ENCODE peak calls at places on chromosomes 6 and 20, in ten cellular contexts. T, J, M, S, A, H, W, Z, B and I are unnamed samples.

GRCh38 chr6:13614126-13614925 is 809 bp upstream of the NOL7 start:
- DNase-seq in S (peak; percentile 45), W (peak; percentile 23), A (peak; percentile 43), J (peak; percentile 75), Z (peak; percentile 31), M (peak; percentile 81), T (no peak), B (peak; percentile 64), H (peak; percentile 53), I (peak; percentile 76)

GRCh38 chr6:130744601-130745382 is 82.4 kb upstream of the SMLR1 start:
- DNase-seq in W (no peak), Z (no peak), A (no peak), B (no peak), H (no peak), S (no peak), J (no peak), M (no peak), T (no peak), I (no peak)

GRCh38 chr20:25676164-25676809 is 20.4 kb downstream of the ZNF337 start:
- DNase-seq in Z (peak; percentile 71), B (peak; percentile 45), J (no peak), T (no peak), W (no peak), H (peak; percentile 54), M (no peak), S (no peak), A (no peak), I (no peak)

GRCh38 chr6:162543221-162543620 is 184.3 kb downstream of the PRKN start:
- DNase-seq in Z (no peak), J (no peak), A (no peak), B (no peak), T (no peak), H (no peak), M (no peak), W (no peak), S (no peak), I (no peak)

GRCh38 chr20:25624500-25624939 is 706 bp upstream of the NANP start:
- DNase-seq in S (no peak), H (no peak), B (peak; percentile 63), W (no peak), A (no peak), J (no peak), M (no peak), Z (no peak), T (no peak), I (no peak)

GRCh38 chr6:71168233-71168765 is 120.3 kb upstream of the OGFRL1 start:
- DNase-seq in S (no peak), T (no peak), A (no peak), B (no peak), J (no peak), M (no peak), W (no peak), Z (peak; percentile 31), H (no peak), I (no peak)

GRCh38 chr6:101110814-101111213 is 229.7 kb upstream of the ASCC3 start:
- DNase-seq in T (no peak), B (no peak), H (no peak), S (no peak), W (no peak), M (no peak), J (no peak), Z (peak; percentile 4), A (no peak), I (no peak)

GRCh38 chr6:90008189-90008907 is 114.1 kb downstream of the GJA10 start:
- DNase-seq in B (no peak), J (no peak), T (no peak), S (no peak), W (no peak), H (no peak), M (no peak), Z (no peak), A (no peak), I (no peak)

GRCh38 chr20:32470025-32470861 is 112.1 kb downstream of the ASXL1 start:
- DNase-seq in Z (peak; percentile 29), A (peak; percentile 29), S (peak; percentile 63), B (peak; percentile 96), M (peak; percentile 78), H (peak; percentile 58), W (no peak), J (peak; percentile 80), T (no peak), I (peak; percentile 80)

GRCh38 chr20:17556842-17557674 is 12.8 kb upstream of the DSTN start:
- DNase-seq in A (no peak), S (no peak), M (peak; percentile 83), H (no peak), J (peak; percentile 37), B (peak; percentile 63), T (no peak), W (no peak), Z (no peak), I (no peak)

GRCh38 chr6:139888691-139889122 is 514.3 kb upstream of the CITED2 start:
- DNase-seq in A (no peak), W (no peak), H (no peak), J (peak; percentile 25), M (no peak), Z (peak; percentile 68), B (peak; percentile 31), T (no peak), S (no peak), I (no peak)

GRCh38 chr6:109033655-109034054 is 61.0 kb downstream of the SESN1 start:
- DNase-seq in S (no peak), B (no peak), W (no peak), H (no peak), J (no peak), Z (no peak), M (no peak), A (no peak), T (no peak), I (no peak)

GRCh38 chr6:146770275-146770964 is 171.6 kb downstream of the ADGB start:
- DNase-seq in S (no peak), J (no peak), M (peak; percentile 67), H (no peak), W (no peak), A (no peak), Z (no peak), B (no peak), T (no peak), I (no peak)

GRCh38 chr6:99611148-99611547 is 4.5 kb downstream of the PRDM13 start:
- DNase-seq in J (no peak), H (no peak), M (no peak), S (no peak), W (no peak), Z (no peak), A (peak; percentile 2), T (no peak), B (no peak), I (no peak)

GRCh38 chr6:149149682-149150081 is 167.8 kb upstream of the TAB2 start:
- DNase-seq in J (no peak), Z (no peak), H (no peak), T (no peak), W (no peak), M (no peak), B (no peak), A (no peak), S (no peak), I (no peak)

GRCh38 chr6:56540950-56541600 is 101.6 kb downstream of the DST start:
- DNase-seq in A (no peak), W (no peak), H (peak; percentile 68), S (no peak), T (no peak), M (no peak), J (peak; percentile 33), Z (no peak), B (peak; percentile 52), I (peak; percentile 85)

GRCh38 chr6:45972795-45973503 is 42.7 kb downstream of the CLIC5 start:
- DNase-seq in H (no peak), B (no peak), J (no peak), A (no peak), Z (no peak), T (no peak), M (no peak), S (no peak), W (no peak), I (no peak)

GRCh38 chr20:40262219-40262618 is 426.8 kb downstream of the MAFB start:
- DNase-seq in B (no peak), J (no peak), T (no peak), W (no peak), A (no peak), H (no peak), S (no peak), M (no peak), Z (no peak), I (no peak)

GRCh38 chr6:97947841-97948240 is 664.8 kb upstream of the MMS22L start:
- DNase-seq in H (peak; percentile 3), J (no peak), M (no peak), S (peak; percentile 81), A (no peak), W (no peak), Z (peak; percentile 100), B (peak; percentile 47), T (no peak), I (no peak)

GRCh38 chr6:5167501-5167900 is 82.4 kb downstream of the PPP1R3G start:
- DNase-seq in Z (no peak), S (no peak), H (peak; percentile 63), B (peak; percentile 39), M (no peak), J (no peak), A (no peak), W (no peak), T (no peak), I (no peak)

GRCh38 chr20:58722379-58722778 is 29.8 kb downstream of the NPEPL1 start:
- DNase-seq in S (no peak), H (no peak), M (no peak), A (no peak), B (no peak), T (no peak), Z (no peak), J (peak; percentile 4), W (no peak), I (no peak)

GRCh38 chr20:53865905-53866786 is 204.2 kb downstream of the BCAS1 start:
- DNase-seq in T (no peak), W (no peak), B (peak; percentile 71), H (peak; percentile 60), M (no peak), S (peak; percentile 66), A (no peak), Z (peak; percentile 90), J (no peak), I (peak; percentile 45)

GRCh38 chr20:42067174-42067573 is 449.0 kb upstream of the CHD6 start:
- DNase-seq in B (no peak), W (no peak), J (no peak), S (no peak), Z (no peak), M (no peak), A (no peak), T (no peak), H (no peak), I (no peak)

GRCh38 chr6:135438907-135439535 is 58.5 kb downstream of the AHI1 start:
- DNase-seq in H (peak; percentile 40), Z (peak; percentile 4), A (no peak), S (no peak), W (no peak), B (peak; percentile 69), T (no peak), M (no peak), J (peak; percentile 15), I (peak; percentile 74)

GRCh38 chr6:22886881-22887581 is 317.7 kb downstream of the HDGFL1 start:
- DNase-seq in J (no peak), H (no peak), W (no peak), B (peak; percentile 42), T (no peak), Z (peak; percentile 81), M (no peak), A (no peak), S (peak; percentile 43), I (no peak)

GRCh38 chr6:21219241-21219640 is 374.3 kb upstream of the SOX4 start:
- DNase-seq in M (no peak), Z (no peak), A (no peak), W (no peak), T (no peak), B (no peak), J (no peak), H (no peak), S (no peak), I (no peak)

GRCh38 chr6:30882764-30883475 is 1.4 kb upstream of the DDR1 start:
- DNase-seq in B (no peak), W (no peak), J (no peak), M (no peak), T (no peak), A (peak; percentile 14), Z (peak; percentile 60), S (peak; percentile 94), H (no peak), I (no peak)

GRCh38 chr20:29878777-29879442 is 1378.6 kb upstream of the DEFB115 start:
- DNase-seq in M (no peak), J (no peak), S (no peak), H (no peak), W (no peak), T (no peak), Z (no peak), A (no peak), B (no peak), I (no peak)